ENCODE peak calls at places on chromosomes 5 and 9, in seven cellular contexts. B, P, T, E, I, W and O are unnamed samples. For H3K4me1, the result is how much of the 10 kb centered on the place peaks cover.

GRCh38 chr9:99590879-99591278 is 230.8 kb upstream of the NR4A3 start:
- DNase-seq in W (no peak), I (no peak), T (no peak), E (no peak), B (no peak), P (no peak), O (no peak)

GRCh38 chr9:104997536-104997935 is 69.6 kb upstream of the ABCA1 start:
- DNase-seq in W (no peak), P (no peak), E (no peak), B (no peak), T (no peak), I (no peak), O (no peak)

GRCh38 chr9:13598738-13599137 is 319.2 kb upstream of the MPDZ start:
- DNase-seq in W (no peak), B (no peak), P (no peak), I (no peak), E (no peak), T (no peak), O (no peak)

GRCh38 chr5:128528126-128528525 is 9.9 kb downstream of the FBN2 start:
- DNase-seq in T (no peak), E (no peak), P (no peak), B (no peak), I (no peak), W (no peak), O (no peak)

GRCh38 chr9:33415152-33416038 is 13.0 kb upstream of the AQP7 start:
- DNase-seq in T (peak), P (peak), W (peak), B (peak), E (peak), I (peak), O (peak)

GRCh38 chr5:72760259-72760658 is 56.2 kb upstream of the TNPO1 start:
- DNase-seq in P (peak), B (no peak), E (no peak), W (no peak), T (no peak), I (no peak), O (no peak)

GRCh38 chr5:88879724-88880123 is 3.3 kb downstream of the MEF2C start:
- DNase-seq in E (no peak), W (no peak), B (no peak), P (no peak), T (no peak), I (no peak), O (no peak)

GRCh38 chr5:73374520-73375235 is 73.9 kb downstream of the FOXD1 start:
- DNase-seq in T (no peak), I (no peak), P (peak), E (no peak), W (no peak), B (no peak), O (no peak)

GRCh38 chr5:142749321-142749720 is 20.9 kb upstream of the ARHGAP26 start:
- DNase-seq in P (peak), I (no peak), E (no peak), W (no peak), B (no peak), T (no peak), O (no peak)

GRCh38 chr5:39015743-39016586 is 58.2 kb downstream of the RICTOR start:
- DNase-seq in W (no peak), B (no peak), T (peak), P (peak), I (no peak), E (no peak), O (no peak)

DNA sequence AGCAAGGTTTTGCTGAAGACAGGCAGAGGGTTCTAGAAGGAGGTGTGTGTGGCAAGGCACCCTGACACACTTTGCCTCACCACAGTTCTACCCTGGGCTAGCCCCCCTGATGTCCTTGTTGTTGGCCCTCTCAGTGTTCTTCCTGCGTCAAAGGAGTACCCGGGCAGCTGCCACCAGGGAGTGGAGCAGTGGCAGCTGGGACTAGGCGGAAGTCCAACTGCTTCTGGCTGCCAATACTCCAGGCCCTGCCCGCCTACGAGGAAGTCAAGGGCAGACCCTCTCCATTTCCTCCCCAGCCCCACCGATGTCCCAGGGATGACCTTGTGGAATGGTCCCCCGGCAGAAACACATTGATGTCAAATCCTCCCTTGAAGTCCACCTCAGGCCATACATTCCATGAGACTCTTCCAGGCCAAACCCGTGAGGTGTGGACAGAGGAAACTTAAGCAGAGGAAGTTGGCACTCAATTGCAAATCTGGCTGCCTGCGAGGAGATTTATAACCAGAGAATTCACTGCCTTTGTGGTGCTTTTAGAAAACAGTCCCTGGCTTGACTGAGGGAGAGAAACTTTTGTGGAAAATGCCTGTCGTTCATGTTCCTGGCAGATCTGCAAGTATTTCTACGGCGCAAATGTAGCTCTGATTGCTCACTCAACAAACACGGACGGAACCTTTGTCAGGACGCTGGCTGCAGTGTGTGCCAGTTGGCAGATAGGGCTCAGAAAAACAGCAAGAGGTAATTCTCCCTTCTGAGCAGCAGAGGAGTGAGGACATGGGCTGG is 339.7 kb downstream of the RAB3C start:
- DNase-seq in P (peak), T (no peak), E (peak), I (peak), B (no peak), W (peak), O (no peak)
- H3K27ac ChIP-seq in P (no peak), T (no peak), E (no peak), I (peak), B (no peak), W (peak), O (no peak)

GRCh38 chr9:35729700-35730485 is 2.1 kb downstream of the TLN1 start:
- DNase-seq in T (peak), I (peak), E (peak), W (peak), B (peak), P (peak), O (peak)

GRCh38 chr9:35733109-35733541 is 659 bp downstream of the CREB3 start:
- DNase-seq in I (no peak), P (peak), E (no peak), T (peak), B (peak), W (no peak), O (no peak)

GRCh38 chr9:35732185-35733108 is at the start of the genes CREB3 and TLN1:
- DNase-seq in P (peak), B (peak), T (peak), W (peak), I (peak), E (peak), O (peak)

GRCh38 chr9:35730486-35730854 is 1.5 kb downstream of the TLN1 start:
- DNase-seq in E (no peak), I (no peak), T (no peak), P (no peak), W (no peak), B (no peak), O (no peak)

DNA sequence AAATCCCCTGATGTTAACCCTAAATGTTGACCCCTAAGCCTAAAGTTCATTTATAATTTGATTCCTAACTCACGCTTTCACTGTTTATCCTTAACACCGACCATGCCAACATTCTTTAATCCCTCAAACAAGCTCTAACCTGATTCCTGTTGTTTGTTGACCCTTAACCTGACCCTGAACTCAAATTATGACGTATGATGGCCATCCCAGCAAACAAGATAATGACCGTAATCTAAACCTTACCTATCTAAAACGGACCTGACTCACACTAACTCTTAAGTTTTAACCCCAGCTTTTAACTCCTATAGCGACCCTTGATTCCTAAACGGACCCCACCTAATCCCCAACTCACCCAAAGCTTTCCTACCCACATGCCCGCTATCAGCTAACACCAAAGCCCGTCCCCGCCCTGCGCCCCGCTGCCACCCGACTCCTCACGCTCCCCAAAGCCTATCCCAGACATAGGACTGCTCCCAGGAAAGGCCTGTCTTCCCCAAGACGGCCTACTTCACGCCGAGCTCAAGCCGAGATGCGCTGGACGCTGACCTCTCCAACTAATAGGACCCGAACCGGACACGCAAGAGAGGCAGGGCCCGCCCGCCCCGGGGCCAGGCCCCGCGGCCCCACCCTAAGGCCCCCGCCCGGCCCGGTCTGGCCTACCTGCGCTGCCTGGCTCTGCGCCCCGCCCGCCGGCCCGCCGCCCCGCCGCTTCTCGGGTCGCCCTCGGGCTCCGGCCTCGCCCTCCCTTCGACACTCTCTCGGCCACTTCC is 395 bp downstream of the TLN1 start:
- DNase-seq in W (no peak), T (no peak), P (peak), B (peak), E (no peak), I (no peak), O (no peak)
- H3K4me1 ChIP-seq in W (half or more), T (half or more), P (under half), B (under half), E (under half), I (half or more), O (under half)

GRCh38 chr5:76982450-76982849 is 29.6 kb downstream of the CRHBP start:
- DNase-seq in E (no peak), B (no peak), P (no peak), I (no peak), T (no peak), W (no peak), O (no peak)
- H3K4me3 ChIP-seq in E (no peak), B (no peak), P (no peak), I (no peak), T (no peak), W (no peak), O (no peak)

DNA sequence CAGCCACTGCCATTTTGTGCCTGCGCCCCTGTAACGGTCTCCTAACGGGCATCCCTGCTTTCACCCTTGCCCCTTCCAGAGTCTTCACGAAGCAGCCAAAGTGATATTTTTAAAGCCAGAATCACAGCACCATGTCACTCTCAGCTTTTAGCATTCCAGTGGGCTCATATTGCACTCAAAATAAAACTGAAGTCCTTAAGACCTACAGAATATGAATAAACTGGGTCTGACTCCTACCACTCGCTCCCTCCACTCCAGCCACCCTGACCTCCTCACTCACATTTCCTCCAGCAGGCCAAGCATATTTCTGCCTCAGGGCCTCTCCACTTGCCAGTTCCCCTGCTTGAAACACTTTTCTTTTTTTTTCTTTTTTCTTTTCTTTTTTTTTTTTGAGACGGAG is 2.4 kb upstream of the PDLIM7 start:
- DNase-seq in E (no peak), T (no peak), B (no peak), P (no peak), W (no peak), I (no peak), O (no peak)
- H3K27ac ChIP-seq in E (no peak), T (no peak), B (no peak), P (no peak), W (no peak), I (no peak), O (no peak)

DNA sequence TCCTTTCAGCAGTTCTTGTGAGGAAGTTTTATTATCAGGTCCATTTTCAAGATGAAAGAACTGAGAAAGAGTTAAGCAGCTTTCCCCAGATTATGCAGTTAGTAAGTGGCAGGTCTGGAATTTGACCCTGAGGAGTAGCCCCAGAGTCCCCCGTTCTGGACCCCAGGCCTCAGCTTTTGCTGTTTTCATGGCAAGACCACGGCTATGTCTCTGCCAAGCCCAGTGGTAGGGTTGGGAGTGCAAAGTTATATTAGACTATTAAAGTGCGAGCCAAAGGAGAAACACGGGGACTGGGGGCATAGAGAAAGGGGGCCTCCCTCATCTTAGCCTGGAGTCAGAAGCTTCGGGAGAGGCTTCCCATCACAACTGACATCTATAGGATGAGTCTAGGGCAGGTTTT is 19.3 kb upstream of the ORM1 start:
- DNase-seq in T (no peak), I (peak), E (peak), W (no peak), P (no peak), B (no peak), O (peak)
- H3K4me1 ChIP-seq in T (under half), I (under half), E (under half), W (under half), P (under half), B (under half), O (under half)

DNA sequence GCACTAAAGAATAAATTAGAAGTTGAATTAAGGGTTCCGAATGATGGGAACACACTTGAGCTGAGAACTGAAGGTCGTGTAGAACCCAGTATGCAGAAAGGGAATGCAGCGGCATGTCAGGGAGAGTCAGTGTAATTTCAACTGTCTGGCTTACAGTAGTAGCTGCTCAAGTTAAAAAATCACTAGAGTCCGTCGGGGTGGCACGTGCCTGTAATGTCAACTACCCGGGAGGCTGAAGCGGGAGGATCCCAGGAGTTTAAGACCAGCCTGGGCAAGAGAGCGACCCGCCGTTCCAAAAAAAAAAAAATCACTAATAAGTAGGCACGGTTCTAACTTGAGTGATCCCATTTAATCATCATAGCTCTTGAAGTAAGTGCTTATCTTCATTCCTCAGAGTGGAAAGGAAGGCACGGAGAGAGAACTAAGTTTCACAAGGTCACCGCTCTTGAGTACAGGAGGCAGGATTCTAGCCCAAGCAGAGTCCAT is 935 bp downstream of the RMRP start:
- DNase-seq in P (no peak), E (no peak), W (no peak), B (no peak), I (no peak), T (no peak), O (no peak)
- H3K4me3 ChIP-seq in P (peak), E (peak), W (peak), B (peak), I (peak), T (peak), O (no peak)

DNA sequence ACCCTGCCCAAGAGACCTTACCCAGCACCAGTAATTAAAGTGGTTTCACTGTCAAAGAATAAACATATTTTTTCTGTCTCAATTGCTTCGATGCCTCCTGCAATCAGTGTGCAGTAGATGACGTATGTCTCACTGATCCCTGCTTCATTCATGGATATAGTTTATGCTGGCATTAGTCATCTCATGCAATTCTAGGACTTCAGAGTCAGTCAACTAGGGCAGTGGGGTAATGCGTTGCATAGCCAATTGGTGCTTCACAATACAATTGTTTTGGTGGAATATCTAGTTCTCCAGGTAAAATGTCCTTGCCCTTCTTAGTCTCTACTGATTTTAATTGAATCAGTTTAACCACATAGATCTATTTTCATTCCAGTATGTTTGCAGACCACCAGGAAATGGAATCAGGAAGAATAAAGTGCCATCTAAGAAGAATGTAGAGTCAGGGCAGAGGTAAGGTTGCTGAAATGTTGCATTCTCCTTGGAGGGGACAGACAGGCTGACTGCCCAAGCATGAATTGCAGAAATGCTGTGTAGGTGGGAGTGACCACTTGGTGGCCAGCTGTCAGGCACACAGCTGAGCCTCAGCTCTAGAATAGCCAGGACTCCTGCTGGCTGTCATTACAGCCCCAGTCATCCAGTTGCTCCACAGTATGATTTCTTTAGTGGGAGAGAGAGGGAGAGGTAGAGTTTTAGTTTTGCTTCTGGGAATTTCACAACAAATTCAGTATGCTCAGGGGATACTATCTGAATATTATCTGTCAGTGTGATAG is 73.5 kb upstream of the MEGF10 start:
- DNase-seq in W (no peak), P (no peak), I (no peak), T (peak), B (no peak), E (no peak), O (no peak)
- H3K27ac ChIP-seq in W (no peak), P (no peak), I (no peak), T (no peak), B (no peak), E (no peak), O (no peak)

GRCh38 chr5:175671013-175671412 is 13.1 kb downstream of the HRH2 start:
- DNase-seq in B (no peak), T (peak), I (no peak), P (no peak), E (no peak), W (no peak), O (no peak)
- H3K4me1 ChIP-seq in B (under half), T (half or more), I (under half), P (under half), E (under half), W (under half), O (under half)